ENCODE peak calls at places on chromosomes 2 and 18, in eight cellular contexts. E, Z, J, S, P, Y, N and H are unnamed samples.
A peak's percentile ranks its signal among the peaks of the same experiment; 100 is the strongest.

GRCh38 chr18:14978962-14979535 is 231.1 kb downstream of the ANKRD30B start:
- DNase-seq in E (peak; percentile 17), Z (no peak), J (peak; percentile 54), S (no peak), P (peak; percentile 44), Y (no peak), N (no peak), H (no peak)

GRCh38 chr18:53375641-53376040 is 848.8 kb downstream of the MBD2 start:
- DNase-seq in E (no peak), Z (no peak), J (no peak), S (no peak), P (peak; percentile 38), Y (no peak), N (no peak), H (no peak)

GRCh38 chr2:47008381-47009280 is 93.0 kb upstream of the MCFD2 start:
- DNase-seq in E (no peak), Z (no peak), J (no peak), S (peak; percentile 77), P (peak; percentile 44), Y (peak; percentile 87), N (peak; percentile 57), H (peak; percentile 49)

GRCh38 chr2:201378496-201379397 is 21.6 kb upstream of the FLACC1 start:
- DNase-seq in E (no peak), Z (no peak), J (no peak), S (no peak), P (no peak), Y (no peak), N (no peak), H (no peak)

GRCh38 chr2:28423856-28424605 is 31.4 kb downstream of the FOSL2 start:
- DNase-seq in E (no peak), Z (no peak), J (peak; percentile 64), S (no peak), P (peak; percentile 50), Y (no peak), N (no peak), H (no peak)

GRCh38 chr2:135798762-135799161 is 38.2 kb downstream of the LCT start:
- DNase-seq in E (no peak), Z (no peak), J (no peak), S (no peak), P (no peak), Y (no peak), N (no peak), H (no peak)

GRCh38 chr2:62415518-62415917 is 90.5 kb downstream of the TMEM17 start:
- DNase-seq in E (no peak), Z (no peak), J (no peak), S (no peak), P (no peak), Y (no peak), N (no peak), H (no peak)

GRCh38 chr2:152464853-152465470 is 130.0 kb downstream of the FMNL2 start:
- DNase-seq in E (no peak), Z (no peak), J (no peak), S (no peak), P (peak; percentile 48), Y (peak; percentile 51), N (no peak), H (no peak)

GRCh38 chr2:80326214-80326613 is 21.7 kb upstream of the LRRTM1 start:
- DNase-seq in E (no peak), Z (no peak), J (peak; percentile 5), S (no peak), P (peak; percentile 56), Y (no peak), N (no peak), H (no peak)

GRCh38 chr2:111247491-111247890 is 126.8 kb downstream of the BCL2L11 start:
- DNase-seq in E (no peak), Z (no peak), J (no peak), S (no peak), P (no peak), Y (no peak), N (no peak), H (no peak)